ENCODE peak calls at places on chromosomes 6 and 20, in five cellular contexts. M, K, Z, G and B are unnamed samples.

GRCh38 chr6:116278853-116279231 is 888 bp downstream of the TSPYL1 start:
- DNase-seq in M (peak; percentile 10), G (no peak), K (no peak), Z (no peak), B (no peak)

GRCh38 chr6:156699017-156699421 is 78.2 kb upstream of the ARID1B start:
- DNase-seq in Z (peak; percentile 58), M (no peak), K (no peak), G (no peak), B (no peak)

GRCh38 chr6:165825416-165825815 is 162.4 kb upstream of the PDE10A start:
- DNase-seq in K (no peak), Z (no peak), M (no peak), G (no peak), B (no peak)

GRCh38 chr6:52149949-52150348 is 36.2 kb upstream of the IL17A start:
- DNase-seq in Z (no peak), M (no peak), K (no peak), G (no peak), B (no peak)

GRCh38 chr20:48831702-48832422 is 4.1 kb upstream of the PREX1 start:
- DNase-seq in Z (peak; percentile 32), M (peak; percentile 24), K (no peak), G (no peak), B (no peak)

GRCh38 chr6:75855047-75855446 is 106.0 kb downstream of the MYO6 start:
- DNase-seq in G (no peak), K (peak; percentile 37), Z (peak; percentile 64), M (peak; percentile 48), B (no peak)

GRCh38 chr6:106520711-106521367 is 108.5 kb downstream of the RTN4IP1 start:
- DNase-seq in G (no peak), Z (no peak), K (no peak), M (no peak), B (no peak)

GRCh38 chr20:56995635-56996075 is 270.8 kb downstream of the BMP7 start:
- DNase-seq in M (peak; percentile 68), G (peak; percentile 49), K (peak; percentile 41), Z (no peak), B (peak; percentile 79)

GRCh38 chr6:166318227-166318626 is 10.0 kb upstream of the PRR18 start:
- DNase-seq in Z (no peak), K (no peak), M (peak; percentile 56), G (no peak), B (no peak)

GRCh38 chr6:30681696-30682180 is 4.7 kb downstream of the PPP1R18 start:
- DNase-seq in M (no peak), K (no peak), G (no peak), Z (no peak), B (no peak)

GRCh38 chr6:110039996-110040383 is 61.9 kb downstream of the GPR6 start:
- DNase-seq in G (no peak), Z (peak; percentile 19), M (no peak), K (no peak), B (peak; percentile 68)

DNA sequence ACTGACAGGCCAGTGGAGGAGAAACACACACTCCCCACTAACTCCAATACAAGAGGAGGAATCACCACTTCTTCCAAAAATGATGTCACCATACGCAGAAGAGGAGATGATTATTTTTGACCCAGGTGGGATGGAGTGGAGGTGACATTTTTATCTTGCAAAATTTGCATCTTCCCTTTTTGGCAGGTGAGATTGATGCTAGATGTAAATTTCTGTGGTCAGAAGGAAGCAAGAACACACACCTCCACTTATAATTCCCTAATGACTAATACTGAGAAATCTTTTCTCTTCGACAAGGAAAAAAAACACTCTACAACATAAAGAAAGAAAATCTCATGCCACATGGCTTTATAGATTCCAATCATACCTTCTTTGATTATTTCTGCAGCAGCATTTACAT is 182.1 kb upstream of the PHACTR1 start:
- DNase-seq in G (no peak), M (no peak), Z (no peak), K (no peak), B (no peak)
- H2BK12ac ChIP-seq in G (no peak overlapping the region), M (no peak overlapping the region), Z (no peak overlapping the region), K (no peak overlapping the region), B (no peak overlapping the region)

GRCh38 chr6:37006793-37007339 is 1.4 kb downstream of the FGD2 start:
- DNase-seq in K (no peak), M (peak; percentile 21), G (no peak), Z (peak; percentile 27), B (no peak)

GRCh38 chr6:37010402-37010892 is 5.0 kb downstream of the FGD2 start:
- DNase-seq in M (no peak), Z (no peak), G (no peak), K (no peak), B (no peak)

GRCh38 chr6:37005827-37006514 is 516 bp downstream of the FGD2 start:
- DNase-seq in Z (no peak), G (no peak), K (no peak), M (no peak), B (no peak)

GRCh38 chr6:37007340-37008043 is 2.0 kb downstream of the FGD2 start:
- DNase-seq in K (no peak), M (no peak), G (no peak), Z (no peak), B (no peak)

GRCh38 chr6:37008484-37009186 is 3.2 kb downstream of the FGD2 start:
- DNase-seq in M (no peak), K (no peak), Z (no peak), G (no peak), B (no peak)
- H2BK12ac ChIP-seq in M (no peak overlapping the region), K (no peak overlapping the region), Z (no peak overlapping the region), G (no peak overlapping the region), B (no peak overlapping the region)

DNA sequence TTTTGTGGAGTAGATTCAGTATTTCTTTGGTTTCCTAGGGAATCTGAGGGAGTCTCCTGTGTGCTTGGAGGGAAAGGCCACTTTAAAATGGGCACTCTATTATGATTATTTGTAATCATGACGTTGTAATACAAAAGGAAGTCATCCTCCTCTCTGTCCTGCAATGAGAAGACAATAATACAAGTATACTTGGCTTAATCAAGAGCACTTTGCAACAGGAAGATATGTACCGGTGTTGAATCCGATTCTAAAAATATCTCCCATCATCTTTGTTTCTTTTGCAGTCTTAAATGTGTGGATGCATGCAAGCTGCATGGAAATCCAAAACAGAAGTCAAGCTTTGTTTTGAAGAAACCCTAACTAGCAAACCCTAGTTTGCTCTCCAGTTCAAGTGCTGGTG is 94.1 kb upstream of the QKI start:
- DNase-seq in K (no peak), M (no peak), G (no peak), Z (no peak), B (no peak)
- H2BK12ac ChIP-seq in K (no peak overlapping the region), M (no peak overlapping the region), G (no peak overlapping the region), Z (no peak overlapping the region), B (no peak overlapping the region)

GRCh38 chr20:37492096-37492625 is 28.9 kb upstream of the NNAT start:
- DNase-seq in Z (no peak), M (no peak), K (no peak), G (no peak), B (no peak)
- H2BK12ac ChIP-seq in Z (no peak overlapping the region), M (no peak overlapping the region), K (no peak overlapping the region), G (no peak overlapping the region), B (no peak overlapping the region)

GRCh38 chr6:118083711-118084110 is 176.6 kb downstream of the SLC35F1 start:
- DNase-seq in M (no peak), G (no peak), Z (no peak), K (no peak), B (no peak)

GRCh38 chr6:118080547-118080946 is 173.5 kb downstream of the SLC35F1 start:
- DNase-seq in M (no peak), Z (no peak), G (no peak), K (no peak), B (no peak)

GRCh38 chr6:118086189-118086588 is 179.1 kb downstream of the SLC35F1 start:
- DNase-seq in G (no peak), Z (no peak), K (no peak), M (no peak), B (no peak)

GRCh38 chr6:118085665-118086064 is 178.6 kb downstream of the SLC35F1 start:
- DNase-seq in K (no peak), G (no peak), Z (no peak), M (no peak), B (no peak)
- H2BK12ac ChIP-seq in K (no peak overlapping the region), G (no peak overlapping the region), Z (no peak overlapping the region), M (no peak overlapping the region), B (no peak overlapping the region)

GRCh38 chr6:15775076-15775634 is 112.3 kb upstream of the DTNBP1 start:
- DNase-seq in G (no peak), M (no peak), K (no peak), Z (no peak), B (no peak)
- H2BK12ac ChIP-seq in G (no peak overlapping the region), M (no peak overlapping the region), K (no peak overlapping the region), Z (no peak overlapping the region), B (no peak overlapping the region)

DNA sequence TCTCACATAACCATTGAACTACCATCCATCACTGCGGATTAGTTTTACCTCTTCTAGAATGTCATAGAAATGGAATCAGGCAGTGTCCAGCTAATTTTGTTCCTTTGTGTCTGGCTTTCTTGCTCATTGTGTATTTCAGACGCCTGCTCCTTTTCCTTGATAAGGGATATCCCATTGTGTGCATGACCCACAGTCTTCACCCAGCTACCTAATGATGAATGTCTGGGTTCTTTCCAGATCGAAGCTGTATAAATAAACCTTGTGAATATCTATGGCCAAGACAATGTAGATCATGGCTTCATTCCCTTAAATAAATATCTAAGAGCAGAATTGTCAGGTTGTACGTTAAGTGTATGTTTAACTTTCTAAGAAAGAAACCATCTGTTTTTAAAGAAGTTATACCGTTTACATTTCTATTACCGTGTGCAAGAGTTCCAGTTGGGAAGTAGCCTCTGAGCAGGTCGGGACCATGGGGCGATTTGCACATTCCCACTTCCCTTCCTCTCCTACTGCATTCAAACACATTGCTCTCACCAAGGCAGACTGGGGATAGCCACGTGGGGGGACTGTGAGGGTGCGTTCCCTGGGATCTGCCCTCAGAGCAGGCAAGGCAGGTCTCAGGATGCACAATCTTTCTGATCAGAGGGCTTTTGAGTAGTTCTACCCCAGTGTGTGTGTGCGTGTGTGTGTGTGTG is 13.1 kb downstream of the CD93 start:
- DNase-seq in G (no peak), K (no peak), M (no peak), Z (no peak), B (no peak)
- H2BK12ac ChIP-seq in G (no peak overlapping the region), K (no peak overlapping the region), M (no peak overlapping the region), Z (no peak overlapping the region), B (no peak overlapping the region)

DNA sequence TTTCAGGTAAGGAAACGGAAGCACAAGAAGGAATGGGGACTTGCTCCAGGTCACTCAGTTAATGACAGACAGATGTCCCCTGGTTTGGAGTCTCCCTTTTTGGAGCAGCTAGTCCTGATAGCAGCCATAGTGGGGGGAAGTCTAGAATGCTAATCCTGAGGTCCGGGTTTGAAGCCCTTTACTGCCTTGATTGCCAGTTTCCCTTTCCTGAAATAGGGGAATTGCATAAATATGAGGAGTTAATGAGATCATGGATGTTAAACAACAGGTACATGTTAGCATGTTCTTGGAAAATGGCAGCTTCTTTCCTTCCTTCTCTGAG is 341 bp upstream of the TTPAL start:
- DNase-seq in Z (no peak), M (no peak), K (no peak), G (no peak), B (no peak)
- H2BK12ac ChIP-seq in Z (no peak overlapping the region), M (no peak overlapping the region), K (no peak overlapping the region), G (no peak overlapping the region), B (no peak overlapping the region)

DNA sequence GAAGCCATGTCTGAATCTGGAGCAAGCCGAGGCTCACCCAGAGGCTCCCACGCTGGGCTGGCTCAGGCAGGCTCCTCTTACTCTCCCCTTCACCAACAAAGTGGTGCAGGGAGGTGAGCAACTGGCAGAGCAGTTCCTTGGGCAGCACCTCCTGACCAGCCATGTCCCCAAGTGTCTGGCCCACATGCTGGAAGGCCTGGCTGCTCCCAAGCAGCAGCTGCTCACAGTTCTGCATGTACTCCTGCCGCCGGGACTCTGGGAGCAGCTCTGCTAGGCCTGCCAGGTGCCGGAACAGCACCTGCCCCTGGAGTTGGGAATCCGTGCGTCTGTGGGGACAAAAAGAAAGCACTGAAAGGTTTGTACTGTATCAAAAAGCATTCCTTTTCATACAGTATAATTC is 57.1 kb upstream of the LYRM2 start:
- DNase-seq in G (no peak), K (no peak), M (no peak), Z (no peak), B (no peak)
- H2BK12ac ChIP-seq in G (no peak overlapping the region), K (no peak overlapping the region), M (no peak overlapping the region), Z (no peak overlapping the region), B (no peak overlapping the region)